ENCODE peak calls at places on chromosomes 16 and 17, in ten cellular contexts. R is heart right ventricle, S is suprapubic skin, I is ovary, F is heart left ventricle, L is uterus, C is brain microvascular endothelial cell, K is PC-3, N is tibial nerve, V is neural progenitor cell. Y is an unnamed sample.

GRCh38 chr17:44198721-44199552 is 747 bp downstream of the ATXN7L3 start:
- DNase-seq in I (peak; percentile 79), C (no peak), F (peak; percentile 66), V (peak; percentile 89), R (peak; percentile 60), K (peak; percentile 55), N (no peak), L (peak; percentile 54), S (no peak), Y (peak; percentile 67)

GRCh38 chr17:64185101-64185500 is 55.2 kb upstream of the ERN1 start:
- DNase-seq in L (no peak), I (no peak), V (no peak), C (no peak), F (no peak), R (no peak), S (no peak), N (no peak), K (no peak), Y (no peak)

GRCh38 chr17:83119987-83120864 is 40.8 kb downstream of the METRNL start:
- DNase-seq in R (no peak), V (no peak), L (no peak), N (no peak), C (no peak), S (peak; percentile 57), I (no peak), F (peak; percentile 32), K (no peak), Y (no peak)

GRCh38 chr17:14940112-14940945 is 324.8 kb downstream of the PMP22 start:
- DNase-seq in I (no peak), K (no peak), N (no peak), C (no peak), S (no peak), F (no peak), L (no peak), R (no peak), V (no peak), Y (no peak)

GRCh38 chr17:44887016-44887415 is 12.2 kb downstream of the EFTUD2 start:
- DNase-seq in L (no peak), F (no peak), C (no peak), S (peak; percentile 9), R (no peak), K (no peak), I (no peak), N (no peak), V (no peak), Y (no peak)

GRCh38 chr16:64089697-64090096 is 1032.2 kb downstream of the CDH11 start:
- DNase-seq in R (peak; percentile 8), I (no peak), L (no peak), K (peak; percentile 53), S (no peak), V (peak; percentile 66), N (no peak), F (no peak), C (peak; percentile 23), Y (peak; percentile 59)

GRCh38 chr16:11560701-11561439 is 25.8 kb downstream of the LITAF start:
- DNase-seq in S (no peak), F (no peak), R (peak; percentile 58), L (peak; percentile 68), V (peak; percentile 31), I (peak; percentile 47), C (no peak), N (peak; percentile 32), K (no peak), Y (no peak)

GRCh38 chr16:84418056-84418849 is 49.9 kb downstream of the ATP2C2 start:
- DNase-seq in L (no peak), S (no peak), K (no peak), N (no peak), V (no peak), R (no peak), I (no peak), F (no peak), C (no peak), Y (no peak)

GRCh38 chr17:3920940-3921852 is 4.9 kb upstream of the P2RX1 start:
- DNase-seq in N (no peak), I (no peak), K (no peak), S (no peak), F (no peak), C (no peak), R (no peak), V (no peak), L (no peak), Y (no peak)

GRCh38 chr17:3923466-3924190 is 7.4 kb upstream of the P2RX1 start:
- DNase-seq in F (no peak), N (no peak), R (no peak), I (no peak), L (no peak), C (no peak), K (no peak), S (no peak), V (no peak), Y (no peak)

GRCh38 chr17:3921853-3922319 is 5.6 kb upstream of the P2RX1 start:
- DNase-seq in R (no peak), I (no peak), K (no peak), S (no peak), N (no peak), V (no peak), C (no peak), F (no peak), L (no peak), Y (no peak)

GRCh38 chr17:3924421-3925350 is 8.4 kb upstream of the P2RX1 start:
- DNase-seq in V (no peak), I (no peak), C (no peak), L (no peak), S (no peak), K (no peak), N (no peak), R (no peak), F (peak; percentile 56), Y (no peak)

GRCh38 chr17:3922765-3923164 is 6.5 kb upstream of the P2RX1 start:
- DNase-seq in R (no peak), L (no peak), S (no peak), F (no peak), V (no peak), N (no peak), I (no peak), K (no peak), C (no peak), Y (no peak)
- H3K4me3 ChIP-seq in R (no peak overlapping the region), L (no peak overlapping the region), S (no peak overlapping the region), F (no peak overlapping the region), V (no peak overlapping the region), N (no peak overlapping the region), I (no peak overlapping the region), K (no peak overlapping the region), C (no peak overlapping the region), Y (no peak overlapping the region)

GRCh38 chr16:87685405-87685755 is 80.4 kb downstream of the KLHDC4 start:
- DNase-seq in L (no peak), K (no peak), N (no peak), C (no peak), S (no peak), F (no peak), I (no peak), V (no peak), R (no peak), Y (no peak)
- H3K36me3 ChIP-seq in L (no peaks in the 10 kb centered on the region), K (no peaks in the 10 kb centered on the region), N (no peaks in the 10 kb centered on the region), C (no peaks in the 10 kb centered on the region), S (no peaks in the 10 kb centered on the region), F (no peaks in the 10 kb centered on the region), I (no peaks in the 10 kb centered on the region), V (no peaks in the 10 kb centered on the region), R (no peaks in the 10 kb centered on the region), Y (no peaks in the 10 kb centered on the region)

DNA sequence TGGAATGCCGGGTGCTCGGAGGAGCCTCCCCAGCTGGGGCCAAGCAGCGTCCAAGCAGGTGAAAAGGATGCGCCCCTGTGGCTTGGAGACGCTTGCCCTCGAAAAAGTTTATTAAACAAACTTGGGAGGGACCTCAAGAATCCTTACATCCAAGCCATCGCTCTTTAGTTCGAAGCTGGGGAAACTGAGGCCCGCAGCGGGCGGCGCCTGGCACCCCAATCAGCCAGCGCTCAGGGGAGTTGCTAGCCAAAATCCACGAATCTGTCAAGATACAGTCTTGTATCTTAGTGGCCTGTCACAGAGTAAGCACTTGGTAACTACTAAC is 553 bp upstream of the B9D1 start:
- DNase-seq in K (no peak), R (no peak), N (no peak), F (no peak), C (no peak), L (no peak), S (no peak), I (no peak), V (no peak), Y (no peak)
- TF ChIP-seq CTCF in K (peak; percentile 48), R (no peak), N (no peak), F (no peak), C (no peak), L (no peak), S (no peak), I (no peak), V (no peak), Y (no peak)

GRCh38 chr17:42185497-42185860 is 227 bp upstream of the HCRT start:
- DNase-seq in C (no peak), F (no peak), I (no peak), N (no peak), V (peak; percentile 74), R (no peak), S (no peak), K (no peak), L (no peak), Y (no peak)

GRCh38 chr17:42184717-42185496 is at the start of gene HCRT:
- DNase-seq in L (no peak), C (no peak), S (no peak), F (no peak), N (no peak), V (no peak), I (no peak), R (no peak), K (no peak), Y (no peak)

GRCh38 chr17:42182927-42183734 is 2.1 kb downstream of the HCRT start:
- DNase-seq in L (no peak), R (no peak), S (no peak), F (no peak), K (no peak), N (no peak), I (no peak), C (peak; percentile 9), V (no peak), Y (no peak)

GRCh38 chr17:42181851-42182207 is 887 bp upstream of the KCNH4 start:
- DNase-seq in R (no peak), F (no peak), I (no peak), C (no peak), L (no peak), S (no peak), N (no peak), K (no peak), V (no peak), Y (no peak)

DNA sequence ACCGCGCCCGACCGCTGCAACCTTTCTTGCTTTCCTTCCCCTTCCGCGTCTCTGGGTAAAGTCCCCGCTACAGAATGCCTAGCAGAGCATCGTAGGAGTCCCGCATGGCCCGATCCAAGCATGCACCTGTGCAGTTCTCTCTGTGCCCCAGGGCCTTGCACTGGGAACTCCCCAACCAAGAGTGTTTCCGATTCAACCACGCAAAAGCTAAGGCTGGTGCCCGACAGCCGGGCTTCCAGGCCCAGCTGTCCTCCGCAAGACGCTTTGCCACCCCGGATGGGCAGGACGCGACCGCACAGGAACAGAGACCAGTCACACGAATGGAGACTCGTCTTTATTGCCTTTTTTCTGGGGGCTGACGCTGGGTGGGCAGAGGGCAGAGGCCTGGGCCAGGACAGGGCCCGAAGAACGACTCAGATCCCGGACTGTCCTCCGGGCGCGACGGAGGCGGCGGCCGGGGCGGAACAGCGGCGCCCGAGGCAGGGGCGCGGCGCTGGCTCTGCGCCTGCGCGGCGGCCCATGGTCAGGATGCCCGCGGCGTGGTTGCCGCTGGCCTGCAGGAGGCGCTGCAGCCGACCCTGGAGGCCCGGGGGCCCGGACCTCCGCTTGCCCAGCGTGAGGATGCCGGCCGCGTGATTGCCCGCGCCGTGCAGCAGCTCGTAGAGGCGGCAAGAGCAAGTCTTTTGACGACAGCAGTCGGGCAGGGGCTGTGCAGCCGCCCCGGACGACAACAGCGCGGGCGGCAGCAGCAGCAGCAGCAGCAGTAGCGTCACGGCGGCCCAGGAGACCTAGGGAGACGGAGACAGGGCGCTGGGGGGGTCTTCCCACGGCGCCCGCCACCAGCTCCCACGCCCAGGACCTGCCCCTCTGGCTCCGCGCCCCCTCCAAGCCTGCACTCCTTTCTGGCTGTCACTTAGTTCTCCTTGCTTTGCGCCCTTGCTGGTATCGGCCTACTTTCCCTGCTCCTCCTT is 1.2 kb downstream of the HCRT start:
- DNase-seq in L (peak; percentile 50), I (peak; percentile 81), V (peak; percentile 95), R (peak; percentile 61), C (peak; percentile 23), N (peak; percentile 48), F (peak; percentile 67), S (no peak), K (no peak), Y (peak; percentile 83)
- H3K4me3 ChIP-seq in L (peak overlapping the region; percentile 32), I (peak overlapping the region; percentile 33), V (peak overlapping the region; percentile 44), R (peak overlapping the region; percentile 52), C (peak overlapping the region; percentile 63), N (peak overlapping the region; percentile 29), F (peak overlapping the region; percentile 72), S (peak overlapping the region; percentile 45), K (no peak overlapping the region), Y (peak overlapping the region; percentile 73)